ENCODE peak calls at places on chromosome 22, in six cellular contexts. M is T-helper 2 cell; C is activated naive CD4-positive, alpha-beta T cell; O is pancreas; Y is right cardiac atrium; S is T-helper 22 cell. A is an unnamed sample.

GRCh38 chr22:50180727-50181521 is 4.8 kb upstream of the TRABD start:
- DNase-seq in O (no peak), Y (peak; percentile 57), C (no peak), S (no peak), M (no peak), A (no peak)

GRCh38 chr22:32343929-32344328 is 13.7 kb upstream of the RFPL3 start:
- DNase-seq in Y (no peak), S (no peak), M (no peak), O (no peak), C (no peak), A (no peak)

GRCh38 chr22:26377170-26377825 is 51.8 kb upstream of the ASPHD2 start:
- DNase-seq in S (no peak), C (no peak), Y (no peak), O (no peak), M (peak; percentile 24), A (no peak)

GRCh38 chr22:46537221-46537945 is at the start of gene CELSR1:
- DNase-seq in S (no peak), O (no peak), M (peak; percentile 12), Y (peak; percentile 67), C (no peak), A (no peak)

GRCh38 chr22:17742528-17742902 is 31.8 kb downstream of the BID start:
- DNase-seq in O (peak; percentile 62), Y (peak; percentile 73), C (peak; percentile 30), M (peak; percentile 60), S (peak; percentile 32), A (peak; percentile 92)

GRCh38 chr22:44623771-44624510 is 78.1 kb upstream of the PRR5 start:
- DNase-seq in M (peak; percentile 16), Y (no peak), C (no peak), O (no peak), S (no peak), A (no peak)

GRCh38 chr22:44186121-44186510 is 5.4 kb downstream of the PARVG start:
- DNase-seq in O (no peak), C (no peak), S (no peak), Y (no peak), M (no peak), A (no peak)

GRCh38 chr22:29158546-29158945 is 47.1 kb upstream of the EMID1 start:
- DNase-seq in O (no peak), M (no peak), S (no peak), Y (no peak), C (no peak), A (no peak)

GRCh38 chr22:46028069-46028991 is 51.4 kb upstream of the WNT7B start:
- DNase-seq in C (no peak), O (peak; percentile 18), S (no peak), M (no peak), Y (peak; percentile 41), A (no peak)

GRCh38 chr22:48588151-48588880 is 1239.4 kb downstream of the BRD1 start:
- DNase-seq in Y (peak; percentile 32), S (no peak), O (no peak), M (no peak), C (no peak), A (no peak)

GRCh38 chr22:40499187-40499753 is 128.9 kb downstream of the SGSM3 start:
- DNase-seq in C (no peak), O (peak; percentile 39), M (peak; percentile 75), S (no peak), Y (no peak), A (no peak)

GRCh38 chr22:28448625-28449024 is 231.0 kb downstream of the TTC28 start:
- DNase-seq in O (no peak), C (no peak), M (no peak), Y (no peak), S (no peak), A (no peak)

GRCh38 chr22:27223317-27224177 is 566.2 kb downstream of the MIAT start:
- DNase-seq in M (no peak), Y (no peak), C (no peak), S (no peak), O (no peak), A (no peak)

GRCh38 chr22:44683881-44684280 is 18.1 kb upstream of the PRR5 start:
- DNase-seq in M (no peak), Y (peak; percentile 49), S (no peak), O (no peak), C (no peak), A (no peak)

GRCh38 chr22:40620464-40621046 is 16.0 kb downstream of the MRTFA start:
- DNase-seq in S (no peak), O (no peak), M (no peak), C (no peak), Y (no peak), A (no peak)

GRCh38 chr22:47192106-47192650 is 429.7 kb downstream of the TBC1D22A start:
- DNase-seq in M (no peak), C (no peak), S (no peak), O (peak; percentile 8), Y (peak; percentile 44), A (no peak)

GRCh38 chr22:30827646-30828045 is 133.0 kb downstream of the OSBP2 start:
- DNase-seq in S (no peak), C (no peak), O (no peak), M (no peak), Y (no peak), A (no peak)

GRCh38 chr22:46054091-46054877 is 77.3 kb upstream of the WNT7B start:
- DNase-seq in O (peak; percentile 64), C (peak; percentile 59), Y (peak; percentile 93), S (no peak), M (peak; percentile 67), A (peak; percentile 66)